ENCODE peak calls at places on chromosomes 4 and X, in eight cellular contexts. One of them, this sample, is unnamed.

GRCh38 chrX:122552291-122552800 is 631.7 kb upstream of the GRIA3 start:
- DNase-seq in lower leg skin: no peak
- DNase-seq in IMR-90: no peak
- DNase-seq in stomach: no peak
- DNase-seq in H54: no peak
- DNase-seq in tibial nerve: no peak
- DNase-seq in sigmoid colon: no peak
- DNase-seq in body of pancreas: no peak
- DNase-seq in this sample: no peak

GRCh38 chr4:41693629-41694028 is 54.9 kb downstream of the PHOX2B start:
- DNase-seq in lower leg skin: no peak
- DNase-seq in IMR-90: peak
- DNase-seq in stomach: no peak
- DNase-seq in H54: no peak
- DNase-seq in tibial nerve: no peak
- DNase-seq in sigmoid colon: no peak
- DNase-seq in body of pancreas: no peak
- DNase-seq in this sample: no peak

GRCh38 chrX:32408389-32408788 is 803.0 kb downstream of the DMD start:
- DNase-seq in lower leg skin: no peak
- DNase-seq in IMR-90: no peak
- DNase-seq in stomach: no peak
- DNase-seq in H54: no peak
- DNase-seq in tibial nerve: no peak
- DNase-seq in sigmoid colon: no peak
- DNase-seq in body of pancreas: no peak
- DNase-seq in this sample: no peak

GRCh38 chr4:151866266-151866918 is 105.6 kb upstream of the GATB start:
- DNase-seq in lower leg skin: no peak
- DNase-seq in IMR-90: no peak
- DNase-seq in stomach: no peak
- DNase-seq in H54: no peak
- DNase-seq in tibial nerve: no peak
- DNase-seq in sigmoid colon: no peak
- DNase-seq in body of pancreas: no peak
- DNase-seq in this sample: no peak

GRCh38 chrX:105610401-105610800 is 211.9 kb upstream of the NRK start:
- DNase-seq in lower leg skin: no peak
- DNase-seq in IMR-90: no peak
- DNase-seq in stomach: no peak
- DNase-seq in H54: no peak
- DNase-seq in tibial nerve: no peak
- DNase-seq in sigmoid colon: no peak
- DNase-seq in body of pancreas: no peak
- DNase-seq in this sample: no peak

GRCh38 chrX:109619816-109620215 is 5.2 kb downstream of the KCNE5 start:
- DNase-seq in lower leg skin: no peak
- DNase-seq in IMR-90: no peak
- DNase-seq in stomach: no peak
- DNase-seq in H54: no peak
- DNase-seq in tibial nerve: no peak
- DNase-seq in sigmoid colon: no peak
- DNase-seq in body of pancreas: no peak
- DNase-seq in this sample: no peak

GRCh38 chr4:108109997-108110416 is 58.7 kb downstream of the LEF1 start:
- DNase-seq in lower leg skin: no peak
- DNase-seq in IMR-90: no peak
- DNase-seq in stomach: no peak
- DNase-seq in H54: no peak
- DNase-seq in tibial nerve: no peak
- DNase-seq in sigmoid colon: no peak
- DNase-seq in body of pancreas: no peak
- DNase-seq in this sample: no peak

GRCh38 chrX:100368167-100368566 is 41.9 kb downstream of the PCDH19 start:
- DNase-seq in lower leg skin: no peak
- DNase-seq in IMR-90: peak
- DNase-seq in stomach: no peak
- DNase-seq in H54: no peak
- DNase-seq in tibial nerve: no peak
- DNase-seq in sigmoid colon: no peak
- DNase-seq in body of pancreas: no peak
- DNase-seq in this sample: peak

GRCh38 chrX:1595711-1596060 is 4.3 kb downstream of the AKAP17A start:
- DNase-seq in lower leg skin: peak
- DNase-seq in IMR-90: no peak
- DNase-seq in stomach: peak
- DNase-seq in H54: no peak
- DNase-seq in tibial nerve: no peak
- DNase-seq in sigmoid colon: no peak
- DNase-seq in body of pancreas: no peak
- DNase-seq in this sample: no peak

GRCh38 chr4:134650461-134650860 is 448.9 kb upstream of the PABPC4L start:
- DNase-seq in lower leg skin: no peak
- DNase-seq in IMR-90: no peak
- DNase-seq in stomach: no peak
- DNase-seq in H54: no peak
- DNase-seq in tibial nerve: no peak
- DNase-seq in sigmoid colon: no peak
- DNase-seq in body of pancreas: no peak
- DNase-seq in this sample: no peak

GRCh38 chr4:21742326-21742725 is 206.2 kb downstream of the KCNIP4 start:
- DNase-seq in lower leg skin: no peak
- DNase-seq in IMR-90: no peak
- DNase-seq in stomach: no peak
- DNase-seq in H54: no peak
- DNase-seq in tibial nerve: no peak
- DNase-seq in sigmoid colon: no peak
- DNase-seq in body of pancreas: no peak
- DNase-seq in this sample: no peak
- TF ChIP-seq POLR2A in lower leg skin: no peak
- TF ChIP-seq POLR2A in IMR-90: no peak
- TF ChIP-seq POLR2A in stomach: no peak
- TF ChIP-seq POLR2A in H54: no peak
- TF ChIP-seq POLR2A in tibial nerve: no peak
- TF ChIP-seq POLR2A in sigmoid colon: no peak
- TF ChIP-seq POLR2A in body of pancreas: no peak
- TF ChIP-seq POLR2A in this sample: no peak

DNA sequence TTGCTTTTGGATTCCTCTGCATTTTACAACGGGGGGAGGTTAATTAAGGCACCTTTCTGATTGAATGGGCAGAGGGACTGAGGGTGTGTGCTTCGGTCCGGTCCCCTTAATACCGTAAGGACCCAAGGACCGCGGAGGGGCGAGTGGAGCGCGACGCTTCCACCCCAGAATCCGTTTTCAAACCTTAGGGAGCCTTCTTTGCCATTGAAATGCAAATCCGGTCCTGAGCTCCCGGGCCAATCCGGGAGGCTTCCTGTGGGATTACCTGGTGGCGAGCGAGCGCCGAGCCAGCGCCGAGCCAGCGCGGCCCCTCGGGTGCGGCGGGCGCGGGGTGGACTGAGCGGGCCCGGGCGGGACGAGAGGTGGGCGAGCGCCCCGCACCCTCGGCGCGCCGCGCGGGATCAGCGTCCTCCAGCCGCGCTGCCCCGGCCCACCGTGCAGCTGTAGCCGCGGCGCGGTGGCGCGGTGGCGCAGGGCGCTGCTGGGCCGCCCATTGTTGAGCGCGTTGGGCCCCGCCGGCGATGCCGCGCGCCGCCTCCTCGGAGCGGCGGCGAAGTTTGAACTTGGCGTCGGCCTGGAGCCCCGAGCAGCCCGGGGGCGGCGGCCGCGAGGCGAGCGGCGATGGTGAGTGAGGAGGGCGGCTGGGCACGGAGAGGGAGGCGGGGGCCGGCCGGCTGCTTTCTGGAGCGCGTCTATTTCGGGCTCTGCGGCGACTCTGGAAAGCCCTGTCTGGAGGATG is 208.7 kb downstream of the SOWAHB start:
- DNase-seq in lower leg skin: no peak
- DNase-seq in IMR-90: peak
- DNase-seq in stomach: peak
- DNase-seq in H54: peak
- DNase-seq in tibial nerve: peak
- DNase-seq in sigmoid colon: no peak
- DNase-seq in body of pancreas: peak
- DNase-seq in this sample: peak
- TF ChIP-seq POLR2A in lower leg skin: no peak
- TF ChIP-seq POLR2A in IMR-90: peak
- TF ChIP-seq POLR2A in stomach: no peak
- TF ChIP-seq POLR2A in H54: no peak
- TF ChIP-seq POLR2A in tibial nerve: peak
- TF ChIP-seq POLR2A in sigmoid colon: no peak
- TF ChIP-seq POLR2A in body of pancreas: peak
- TF ChIP-seq POLR2A in this sample: peak

DNA sequence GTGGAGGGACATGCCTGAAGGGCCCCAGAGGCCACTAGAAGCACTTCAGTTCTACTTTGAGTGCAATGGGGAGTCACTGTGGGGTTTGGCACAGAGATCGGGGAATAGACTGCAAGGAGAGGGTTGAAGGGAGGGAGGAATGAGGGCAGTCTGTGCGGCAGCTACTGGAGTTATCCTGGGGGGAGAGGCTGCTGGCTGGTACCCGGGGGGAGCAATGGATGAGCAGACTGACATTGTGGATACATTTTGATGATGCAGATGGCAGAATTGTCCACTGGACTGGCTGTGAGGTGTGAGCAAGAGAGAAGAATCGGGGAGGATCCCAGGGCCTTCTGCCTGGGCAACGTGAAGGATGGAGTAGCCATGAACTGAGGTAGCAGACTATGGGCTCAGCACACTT is 2.8 kb upstream of the MAMLD1 start:
- DNase-seq in lower leg skin: no peak
- DNase-seq in IMR-90: no peak
- DNase-seq in stomach: no peak
- DNase-seq in H54: no peak
- DNase-seq in tibial nerve: no peak
- DNase-seq in sigmoid colon: no peak
- DNase-seq in body of pancreas: no peak
- DNase-seq in this sample: no peak
- TF ChIP-seq POLR2A in lower leg skin: no peak
- TF ChIP-seq POLR2A in IMR-90: no peak
- TF ChIP-seq POLR2A in stomach: no peak
- TF ChIP-seq POLR2A in H54: no peak
- TF ChIP-seq POLR2A in tibial nerve: no peak
- TF ChIP-seq POLR2A in sigmoid colon: no peak
- TF ChIP-seq POLR2A in body of pancreas: no peak
- TF ChIP-seq POLR2A in this sample: no peak

DNA sequence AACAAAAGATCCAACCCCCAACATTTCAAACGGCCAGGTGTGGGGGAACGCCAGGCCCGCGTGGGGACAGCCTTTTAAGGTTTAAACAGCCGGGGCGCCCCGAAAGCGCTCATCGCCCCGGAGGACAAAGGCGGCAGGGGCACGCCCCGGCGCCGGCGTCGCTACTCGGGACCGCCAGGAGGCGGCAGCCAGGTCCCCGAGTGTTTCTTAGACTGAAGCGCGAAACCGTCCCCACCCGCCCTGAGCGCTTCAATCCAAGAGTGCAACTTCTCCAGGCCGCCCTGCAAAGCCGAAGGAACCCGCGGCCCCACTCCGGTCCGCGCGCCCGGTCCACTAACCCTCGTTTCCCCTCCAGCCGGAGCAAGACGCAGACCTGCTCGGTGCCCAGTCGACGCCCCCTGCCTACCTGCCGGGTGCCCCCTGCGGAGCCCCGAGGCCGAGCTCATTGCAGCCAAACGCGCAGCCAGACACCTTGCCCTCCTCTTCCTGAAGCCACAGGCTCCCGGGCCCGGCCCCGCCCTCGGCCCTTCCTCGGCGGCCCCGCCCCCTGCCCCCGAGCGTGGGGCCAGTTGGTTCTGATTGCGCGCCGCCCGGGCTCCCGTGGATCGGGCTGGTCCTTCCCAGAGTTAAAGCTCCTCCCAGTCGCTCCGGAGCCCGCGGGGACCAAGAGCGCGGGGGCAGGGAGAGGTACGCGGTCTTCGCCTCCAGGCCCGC is at the start of gene CASP6:
- DNase-seq in lower leg skin: peak
- DNase-seq in IMR-90: peak
- DNase-seq in stomach: peak
- DNase-seq in H54: peak
- DNase-seq in tibial nerve: peak
- DNase-seq in sigmoid colon: peak
- DNase-seq in body of pancreas: peak
- DNase-seq in this sample: peak
- TF ChIP-seq POLR2A in lower leg skin: no peak
- TF ChIP-seq POLR2A in IMR-90: no peak
- TF ChIP-seq POLR2A in stomach: no peak
- TF ChIP-seq POLR2A in H54: peak
- TF ChIP-seq POLR2A in tibial nerve: peak
- TF ChIP-seq POLR2A in sigmoid colon: no peak
- TF ChIP-seq POLR2A in body of pancreas: peak
- TF ChIP-seq POLR2A in this sample: peak

DNA sequence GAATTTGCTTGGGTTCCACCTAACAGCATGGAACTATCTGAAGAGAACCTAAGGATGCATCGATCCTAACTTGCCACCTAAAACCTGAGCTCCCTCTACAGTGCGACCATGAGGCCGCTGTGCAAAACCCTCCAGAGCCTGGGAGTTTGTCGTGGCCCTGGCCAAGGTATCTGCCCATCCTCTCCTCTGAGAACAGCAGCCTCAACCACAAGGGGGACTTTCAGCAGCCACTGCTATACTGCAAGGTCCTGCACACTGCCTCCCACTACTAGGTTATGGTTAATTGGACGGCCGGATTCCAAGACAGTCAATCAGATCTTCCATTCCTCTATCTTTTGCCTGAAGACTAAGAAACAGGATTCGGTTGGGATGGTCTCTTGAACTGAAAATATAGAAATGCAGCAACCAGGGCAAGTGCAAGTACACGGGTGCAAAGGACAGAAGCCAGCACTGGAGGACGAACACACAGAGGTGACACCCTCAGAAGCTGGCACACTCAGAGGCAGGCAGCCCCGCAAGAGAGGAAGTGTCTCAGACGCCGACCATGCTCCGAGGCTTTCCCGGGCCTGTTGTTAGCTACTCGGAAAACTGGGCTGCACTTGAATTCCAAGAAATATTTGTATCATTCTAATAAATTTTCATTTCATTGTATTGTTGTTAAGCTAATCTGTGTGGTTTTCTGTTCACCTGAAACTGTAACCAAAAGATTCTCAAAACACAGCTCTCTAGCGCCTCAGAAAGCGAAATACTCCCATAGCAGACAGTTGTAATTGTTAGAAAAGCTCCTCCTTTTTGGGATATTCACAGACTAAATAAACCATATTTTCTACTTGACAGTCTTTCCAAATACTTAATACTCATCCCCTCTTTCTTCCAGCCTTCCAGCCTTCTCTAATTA is 63.3 kb downstream of the AFAP1 start:
- DNase-seq in lower leg skin: no peak
- DNase-seq in IMR-90: peak
- DNase-seq in stomach: no peak
- DNase-seq in H54: no peak
- DNase-seq in tibial nerve: no peak
- DNase-seq in sigmoid colon: peak
- DNase-seq in body of pancreas: no peak
- DNase-seq in this sample: no peak
- TF ChIP-seq POLR2A in lower leg skin: no peak
- TF ChIP-seq POLR2A in IMR-90: no peak
- TF ChIP-seq POLR2A in stomach: no peak
- TF ChIP-seq POLR2A in H54: no peak
- TF ChIP-seq POLR2A in tibial nerve: no peak
- TF ChIP-seq POLR2A in sigmoid colon: no peak
- TF ChIP-seq POLR2A in body of pancreas: no peak
- TF ChIP-seq POLR2A in this sample: no peak